ENCODE peak calls at places on chromosomes 7 and 10, in six cellular contexts. Y is GM12891, V is H1, Z is K562, A is HepG2, H is GM12878. X is an unnamed sample.

GRCh38 chr10:102344067-102344466 is 51.4 kb upstream of the NFKB2 start:
- DNase-seq in Y (no peak), V (no peak), Z (no peak), A (no peak), H (no peak), X (no peak)

GRCh38 chr10:34698979-34699378 is 116.1 kb downstream of the PARD3 start:
- DNase-seq in Y (no peak), V (no peak), Z (no peak), A (no peak), H (no peak), X (no peak)

GRCh38 chr7:138935438-138936079 is 45.6 kb downstream of the KIAA1549 start:
- DNase-seq in Y (no peak), V (peak), Z (peak), A (no peak), H (no peak), X (no peak)

GRCh38 chr7:51430480-51431086 is 114.0 kb upstream of the COBL start:
- DNase-seq in Y (peak), V (peak), Z (peak), A (peak), H (peak), X (peak)

GRCh38 chr7:155804897-155805825 is 7.1 kb downstream of the SHH start:
- DNase-seq in Y (peak), V (peak), Z (peak), A (no peak), H (no peak), X (peak)

GRCh38 chr7:151080091-151080521 is 503 bp downstream of the FASTK start:
- DNase-seq in Y (no peak), V (no peak), Z (peak), A (no peak), H (no peak), X (no peak)

GRCh38 chr7:6367701-6368211 is 80.0 kb downstream of the DAGLB start:
- DNase-seq in Y (no peak), V (no peak), Z (peak), A (no peak), H (no peak), X (no peak)

GRCh38 chr7:99742737-99743394 is 7.9 kb upstream of the CYP3A7 start:
- DNase-seq in Y (no peak), V (no peak), Z (no peak), A (peak), H (no peak), X (no peak)

GRCh38 chr10:99766282-99766681 is 16.2 kb upstream of the ABCC2 start:
- DNase-seq in Y (no peak), V (no peak), Z (no peak), A (no peak), H (peak), X (no peak)

GRCh38 chr10:13915710-13916109 is 328.9 kb downstream of the PRPF18 start:
- DNase-seq in Y (no peak), V (no peak), Z (no peak), A (peak), H (no peak), X (no peak)

GRCh38 chr10:120460776-120461175 is 3.7 kb downstream of the PLPP4 start:
- DNase-seq in Y (no peak), V (no peak), Z (peak), A (no peak), H (no peak), X (no peak)

GRCh38 chr7:100654908-100655831 is 1.1 kb downstream of the ACTL6B start:
- DNase-seq in Y (no peak), V (no peak), Z (no peak), A (no peak), H (no peak), X (no peak)

GRCh38 chr7:40799-41750 is 151.3 kb upstream of the FAM20C start:
- DNase-seq in Y (no peak), V (peak), Z (no peak), A (no peak), H (no peak), X (no peak)

GRCh38 chr7:133795061-133795460 is 332.1 kb upstream of the LRGUK start:
- DNase-seq in Y (no peak), V (no peak), Z (no peak), A (no peak), H (no peak), X (no peak)

GRCh38 chr7:155975490-155975889 is 163.2 kb upstream of the SHH start:
- DNase-seq in Y (no peak), V (no peak), Z (no peak), A (no peak), H (no peak), X (no peak)

GRCh38 chr7:75776295-75776971 is 4.4 kb upstream of the CCL26 start:
- DNase-seq in Y (no peak), V (no peak), Z (no peak), A (no peak), H (peak), X (no peak)

GRCh38 chr10:69901022-69901421 is 99.3 kb downstream of the COL13A1 start:
- DNase-seq in Y (no peak), V (no peak), Z (no peak), A (no peak), H (no peak), X (no peak)

GRCh38 chr10:103153302-103153759 is 39.7 kb downstream of the NT5C2 start:
- DNase-seq in Y (no peak), V (no peak), Z (no peak), A (peak), H (no peak), X (no peak)

GRCh38 chr10:132921818-132922807 is 20.3 kb downstream of the CFAP46 start:
- DNase-seq in Y (no peak), V (no peak), Z (no peak), A (no peak), H (no peak), X (no peak)

GRCh38 chr7:85154282-85154937 is 32.4 kb downstream of the SEMA3D start:
- DNase-seq in Y (no peak), V (no peak), Z (no peak), A (no peak), H (no peak), X (no peak)

GRCh38 chr7:155494551-155494950 is 36.6 kb downstream of the EN2 start:
- DNase-seq in Y (no peak), V (no peak), Z (no peak), A (no peak), H (no peak), X (no peak)

GRCh38 chr7:157517782-157518513 is 181.1 kb downstream of the DNAJB6 start:
- DNase-seq in Y (no peak), V (no peak), Z (no peak), A (no peak), H (no peak), X (no peak)

GRCh38 chr7:83014546-83014945 is 148.1 kb downstream of the PCLO start:
- DNase-seq in Y (no peak), V (no peak), Z (no peak), A (no peak), H (no peak), X (no peak)

GRCh38 chr7:159008055-159008405 is 136.6 kb downstream of the VIPR2 start:
- DNase-seq in Y (no peak), V (no peak), Z (no peak), A (no peak), H (no peak), X (no peak)

GRCh38 chr10:24899571-24899970 is 52.8 kb downstream of the PRTFDC1 start:
- DNase-seq in Y (no peak), V (no peak), Z (no peak), A (no peak), H (no peak), X (no peak)

GRCh38 chr7:38840736-38841460 is 68.1 kb downstream of the VPS41 start:
- DNase-seq in Y (no peak), V (no peak), Z (no peak), A (no peak), H (no peak), X (no peak)

GRCh38 chr10:71888623-71889387 is 37.8 kb upstream of the PSAP start:
- DNase-seq in Y (peak), V (peak), Z (peak), A (no peak), H (peak), X (peak)
- TF ChIP-seq POLR2A in Y (no peak), V (no peak), Z (peak), A (no peak), H (peak), X (peak)

GRCh38 chr7:92834661-92835139 is 1.7 kb downstream of the CDK6 start:
- DNase-seq in Y (no peak), V (peak), Z (peak), A (no peak), H (no peak), X (no peak)
- TF ChIP-seq POLR2AphosphoS5 in Y (no peak), V (no peak), Z (no peak), A (peak), H (peak), X (no peak)

DNA sequence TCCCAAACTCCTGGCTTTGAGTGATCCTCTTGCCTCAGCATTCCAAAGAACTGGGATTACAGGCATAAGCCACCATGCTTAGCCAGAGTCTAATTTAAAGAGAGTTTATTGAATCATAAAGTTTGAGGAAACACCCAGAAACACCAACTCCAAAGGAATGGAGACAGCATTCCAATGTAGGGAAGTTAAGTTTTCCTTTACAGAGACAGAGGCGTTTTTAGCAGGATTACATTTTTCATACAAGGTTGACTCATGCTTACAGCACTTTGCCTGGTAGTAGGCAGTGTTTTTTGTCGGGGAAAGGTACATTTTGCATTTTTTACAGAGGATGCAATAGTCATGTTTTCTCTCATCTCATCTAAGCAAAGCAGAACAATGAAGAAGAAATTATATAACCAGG is 18.9 kb upstream of the OPN4 start:
- DNase-seq in Y (no peak), V (no peak), Z (no peak), A (no peak), H (no peak), X (no peak)
- TF ChIP-seq TAF1 in Y (no peak), V (no peak), Z (no peak), A (no peak), H (no peak), X (no peak)

DNA sequence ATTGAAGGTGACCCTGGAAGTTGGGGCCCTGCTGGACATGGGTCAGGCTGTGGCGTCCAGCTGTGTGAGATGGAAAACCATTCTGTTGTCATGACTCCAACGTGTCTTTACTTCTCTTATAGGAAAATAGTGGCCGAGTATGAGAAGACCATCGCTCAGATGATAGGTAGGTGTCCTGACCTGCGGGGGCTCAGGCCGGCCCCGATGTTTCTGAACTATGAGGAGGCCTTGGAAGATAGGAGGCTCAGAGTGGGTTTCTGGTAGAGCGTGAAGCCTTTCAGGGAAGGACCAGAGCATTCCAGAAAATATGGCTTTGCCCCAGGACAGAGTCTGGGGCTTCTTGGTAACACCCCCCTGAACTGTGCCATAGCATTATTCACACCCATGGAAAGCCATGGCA is 29.3 kb upstream of the BTBD16 start:
- DNase-seq in Y (no peak), V (no peak), Z (no peak), A (no peak), H (no peak), X (no peak)
- TF ChIP-seq POLR2A in Y (no peak), V (no peak), Z (no peak), A (no peak), H (no peak), X (no peak)

GRCh38 chr10:119347181-119347974 is 140.0 kb downstream of the GRK5 start:
- DNase-seq in Y (no peak), V (no peak), Z (no peak), A (no peak), H (no peak), X (no peak)
- TF ChIP-seq POLR2AphosphoS5 in Y (no peak), V (no peak), Z (no peak), A (no peak), H (no peak), X (no peak)

GRCh38 chr10:78604286-78604685 is 464.5 kb upstream of the ZMIZ1 start:
- DNase-seq in Y (no peak), V (no peak), Z (no peak), A (no peak), H (no peak), X (no peak)
- TF ChIP-seq TAF1 in Y (no peak), V (no peak), Z (no peak), A (no peak), H (no peak), X (no peak)

DNA sequence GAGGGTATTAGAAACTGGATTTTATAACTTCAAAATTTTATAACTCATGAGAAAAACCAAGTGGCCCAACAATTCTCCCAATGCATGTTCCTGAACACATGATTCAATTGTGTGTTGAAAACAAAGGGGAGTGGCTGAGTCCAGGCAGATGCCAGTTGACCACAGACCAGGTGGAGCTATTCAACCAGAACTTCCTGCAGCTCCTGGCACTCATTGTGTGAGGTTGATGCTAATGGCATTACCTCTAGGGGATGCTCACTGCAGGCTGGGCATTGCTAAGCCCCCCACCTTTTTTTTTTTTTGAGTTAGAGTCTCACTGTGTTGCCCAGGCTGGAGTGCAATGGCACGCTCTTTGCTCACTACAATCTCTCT is 20.3 kb downstream of the MYOF start:
- DNase-seq in Y (no peak), V (no peak), Z (no peak), A (no peak), H (no peak), X (no peak)
- TF ChIP-seq POLR2A in Y (no peak), V (no peak), Z (no peak), A (no peak), H (no peak), X (no peak)

GRCh38 chr10:28137907-28138880 is 139.3 kb upstream of the ODAD2 start:
- DNase-seq in Y (no peak), V (no peak), Z (no peak), A (no peak), H (no peak), X (no peak)

GRCh38 chr10:28135258-28135657 is 136.4 kb upstream of the ODAD2 start:
- DNase-seq in Y (no peak), V (no peak), Z (no peak), A (no peak), H (no peak), X (no peak)

DNA sequence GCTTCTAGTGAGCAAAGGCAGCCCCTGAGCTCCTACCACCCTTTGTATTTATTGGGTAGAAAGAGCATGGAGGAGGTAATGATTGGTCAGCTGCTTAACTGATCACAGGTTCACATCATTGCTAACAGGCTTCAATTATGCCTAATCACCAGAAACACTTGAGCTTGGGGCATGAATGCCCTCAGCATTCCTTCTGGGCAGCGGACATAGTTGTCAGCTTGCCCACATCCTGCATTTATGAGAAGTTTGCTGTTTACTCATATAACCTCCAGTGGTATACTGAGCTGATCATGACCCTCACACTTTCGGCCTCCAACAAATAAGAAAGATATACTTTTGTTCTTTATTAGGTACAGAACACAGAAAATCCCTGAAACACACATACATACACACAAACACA is 140.3 kb upstream of the ODAD2 start:
- DNase-seq in Y (no peak), V (no peak), Z (no peak), A (no peak), H (no peak), X (no peak)
- TF ChIP-seq POLR2AphosphoS5 in Y (no peak), V (no peak), Z (no peak), A (no peak), H (no peak), X (no peak)

GRCh38 chr7:29980151-29980550 is 9.4 kb downstream of the SCRN1 start:
- DNase-seq in Y (no peak), V (no peak), Z (no peak), A (no peak), H (no peak), X (no peak)
- TF ChIP-seq TAF1 in Y (no peak), V (no peak), Z (no peak), A (no peak), H (no peak), X (no peak)

X was measured in GM12892.